ENCODE peak calls at places on chromosomes 3 and 15, in five cellular contexts. K is neural progenitor cell, I is HepG2, F is psoas muscle, E is mucosa of descending colon. U is an unnamed sample.
A peak's percentile ranks its signal among the peaks of the same experiment; 100 is the strongest.

GRCh38 chr3:25783661-25784512 is 644 bp upstream of the NGLY1 start:
- DNase-seq in K (peak; percentile 86), I (peak; percentile 30), F (no peak), E (no peak), U (peak; percentile 77)

GRCh38 chr15:31480356-31481058 is 153.9 kb downstream of the KLF13 start:
- DNase-seq in K (no peak), I (no peak), F (no peak), E (no peak), U (peak; percentile 10)

GRCh38 chr3:156674911-156675743 is 737 bp downstream of the TIPARP start:
- DNase-seq in K (peak; percentile 84), I (no peak), F (peak; percentile 72), E (peak; percentile 74), U (peak; percentile 91)

GRCh38 chr3:123198352-123198751 is 3.4 kb upstream of the SEC22A start:
- DNase-seq in K (no peak), I (no peak), F (no peak), E (no peak), U (no peak)

GRCh38 chr15:74616020-74616939 is 644 bp downstream of the CLK3 start:
- DNase-seq in K (peak; percentile 69), I (peak; percentile 54), F (peak; percentile 79), E (peak; percentile 91), U (peak; percentile 87)

GRCh38 chr3:122208579-122208978 is 25.1 kb downstream of the CASR start:
- DNase-seq in K (no peak), I (no peak), F (no peak), E (no peak), U (no peak)

GRCh38 chr3:171553085-171553484 is 92.9 kb upstream of the TNIK start:
- DNase-seq in K (no peak), I (no peak), F (no peak), E (no peak), U (no peak)

GRCh38 chr15:90232941-90233700 is 620 bp downstream of the CIB1 start:
- DNase-seq in K (peak; percentile 72), I (peak; percentile 84), F (peak; percentile 66), E (peak; percentile 86), U (peak; percentile 91)

GRCh38 chr3:72492240-72492639 is 356.0 kb downstream of the SHQ1 start:
- DNase-seq in K (peak; percentile 27), I (no peak), F (peak; percentile 85), E (peak; percentile 23), U (peak; percentile 60)

GRCh38 chr3:115402651-115403050 is 220.7 kb upstream of the GAP43 start:
- DNase-seq in K (no peak), I (no peak), F (no peak), E (no peak), U (no peak)

GRCh38 chr3:58151637-58152036 is 59.1 kb downstream of the DNASE1L3 start:
- DNase-seq in K (no peak), I (no peak), F (no peak), E (no peak), U (no peak)

GRCh38 chr3:14337828-14338227 is 64.6 kb upstream of the SLC6A6 start:
- DNase-seq in K (no peak), I (no peak), F (no peak), E (no peak), U (no peak)

GRCh38 chr3:7789324-7789723 is 712.3 kb upstream of the LMCD1 start:
- DNase-seq in K (no peak), I (no peak), F (no peak), E (no peak), U (no peak)

GRCh38 chr3:8765528-8765927 is 3.9 kb downstream of the OXTR start:
- DNase-seq in K (no peak), I (no peak), F (no peak), E (no peak), U (no peak)

GRCh38 chr15:66747223-66747622 is 45.2 kb downstream of the SMAD6 start:
- DNase-seq in K (no peak), I (no peak), F (no peak), E (no peak), U (peak; percentile 30)

GRCh38 chr3:189184566-189184965 is 12.8 kb downstream of the TPRG1 start:
- DNase-seq in K (no peak), I (no peak), F (no peak), E (no peak), U (no peak)
- H3K4me1 ChIP-seq in K (no peaks in the 10 kb centered on the region), I (no peaks in the 10 kb centered on the region), F (no peaks in the 10 kb centered on the region), E (peaks cover 5% of the 10 kb centered on the region), U (peaks cover 6% of the 10 kb centered on the region)

GRCh38 chr15:54575586-54575985 is 597.3 kb downstream of the UNC13C start:
- DNase-seq in K (no peak), I (no peak), F (no peak), E (no peak), U (no peak)
- TF ChIP-seq CTCF in K (no peak), I (no peak), F (no peak), E (no peak), U (no peak)

GRCh38 chr3:30077746-30078145 is 528.7 kb upstream of the TGFBR2 start:
- DNase-seq in K (no peak), I (no peak), F (no peak), E (no peak), U (no peak)
- H3K4me3 ChIP-seq in K (no peak overlapping the region), I (no peak overlapping the region), F (no peak overlapping the region), E (no peak overlapping the region), U (no peak overlapping the region)

DNA sequence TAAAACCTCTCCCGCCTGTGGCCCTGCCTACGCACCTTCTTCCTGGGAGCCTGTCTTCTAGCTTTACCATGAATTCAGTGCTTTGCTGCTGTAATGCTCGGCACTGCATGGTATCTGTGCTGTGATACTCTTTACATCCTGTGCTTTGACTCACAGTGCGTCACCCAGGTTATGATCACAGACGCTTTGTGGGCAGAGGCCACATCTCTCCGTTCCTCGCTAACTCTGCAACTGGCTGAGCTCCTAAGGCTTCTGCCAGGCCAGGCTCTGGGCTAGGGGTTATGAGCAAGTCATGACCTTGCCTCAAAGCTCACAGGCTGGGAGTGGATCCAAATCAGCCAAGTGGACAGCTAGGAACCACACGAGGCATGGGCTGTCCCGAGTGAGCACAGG is 23.2 kb downstream of the SPTBN5 start:
- DNase-seq in K (no peak), I (no peak), F (no peak), E (peak; percentile 12), U (no peak)
- H3K4me1 ChIP-seq in K (peaks cover 13% of the 10 kb centered on the region), I (peaks cover 20% of the 10 kb centered on the region), F (no peaks in the 10 kb centered on the region), E (no peaks in the 10 kb centered on the region), U (no peaks in the 10 kb centered on the region)

GRCh38 chr3:107753494-107753893 is 230.7 kb downstream of the BBX start:
- DNase-seq in K (peak; percentile 61), I (peak; percentile 47), F (no peak), E (peak; percentile 65), U (no peak)
- TF ChIP-seq CTCF in K (peak; percentile 53), I (peak; percentile 76), F (peak; percentile 20), E (no peak), U (peak; percentile 36)

DNA sequence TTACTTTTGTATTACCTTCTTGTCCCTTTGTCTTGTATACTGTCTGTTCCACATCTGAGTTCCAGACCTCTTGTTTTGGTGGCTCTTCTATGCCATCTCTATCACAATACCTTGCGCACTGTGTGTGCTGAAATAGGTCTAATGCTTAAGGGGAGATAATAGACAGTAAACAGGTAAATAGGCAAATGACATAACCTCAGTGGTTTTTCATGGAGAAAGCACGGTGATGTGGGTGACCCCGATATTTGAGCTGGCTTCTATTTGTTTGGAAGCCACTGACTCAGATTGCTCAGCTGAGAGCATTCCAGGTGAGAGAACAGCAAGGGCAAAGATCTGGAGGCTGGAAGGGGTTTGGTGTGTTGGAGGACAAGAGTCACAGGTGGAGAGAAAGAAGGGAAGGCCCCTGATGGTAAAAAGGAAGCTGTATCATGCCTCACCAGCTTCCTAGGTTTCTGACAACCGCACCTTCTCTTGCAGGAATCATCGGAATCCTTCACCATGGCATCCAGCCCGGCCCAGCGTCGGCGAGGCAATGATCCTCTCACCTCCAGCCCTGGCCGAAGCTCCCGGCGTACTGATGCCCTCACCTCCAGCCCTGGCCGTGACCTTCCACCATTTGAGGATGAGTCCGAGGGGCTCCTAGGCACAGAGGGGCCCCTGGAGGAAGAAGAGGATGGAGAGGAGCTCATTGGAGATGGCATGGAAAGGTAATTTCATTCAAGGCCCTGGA is 795 bp downstream of the MCM2 start:
- DNase-seq in K (no peak), I (peak; percentile 35), F (no peak), E (no peak), U (no peak)
- H3K4me3 ChIP-seq in K (peak overlapping the region; percentile 72), I (peak overlapping the region; percentile 66), F (peak overlapping the region; percentile 68), E (peak overlapping the region; percentile 19), U (no peak overlapping the region)

DNA sequence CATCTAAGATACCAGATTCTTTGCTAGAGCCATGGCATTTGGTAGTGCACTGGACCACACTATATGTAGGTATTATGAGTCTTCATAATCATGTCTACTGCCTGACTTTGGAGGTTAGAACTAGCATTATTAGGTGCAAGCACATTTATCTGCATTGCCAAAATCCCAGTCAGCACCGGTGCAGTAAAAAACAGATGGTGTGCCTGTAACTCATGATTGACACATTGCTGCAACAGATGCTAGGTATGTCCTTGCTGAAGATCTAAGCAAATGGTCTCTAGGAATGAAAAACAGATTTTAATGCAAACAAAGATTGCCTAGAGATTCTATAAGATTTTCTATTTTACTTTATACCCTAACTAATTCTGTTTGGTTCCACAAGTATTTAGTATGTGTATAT is 47.7 kb downstream of the MYO5A start:
- DNase-seq in K (no peak), I (no peak), F (no peak), E (no peak), U (no peak)
- H3K4me1 ChIP-seq in K (peaks cover 5% of the 10 kb centered on the region), I (peaks cover 4% of the 10 kb centered on the region), F (peaks cover 36% of the 10 kb centered on the region), E (peaks cover 5% of the 10 kb centered on the region), U (no peaks in the 10 kb centered on the region)

GRCh38 chr15:40054056-40054745 is 15.2 kb upstream of the SRP14 start:
- DNase-seq in K (no peak), I (no peak), F (no peak), E (no peak), U (peak; percentile 33)

GRCh38 chr15:40051616-40052415 is 12.8 kb upstream of the SRP14 start:
- DNase-seq in K (no peak), I (no peak), F (no peak), E (peak; percentile 81), U (no peak)

GRCh38 chr15:40052604-40053003 is 13.6 kb upstream of the SRP14 start:
- DNase-seq in K (no peak), I (no peak), F (no peak), E (peak; percentile 82), U (peak; percentile 29)

GRCh38 chr15:40054746-40055575 is 16.0 kb upstream of the SRP14 start:
- DNase-seq in K (peak; percentile 73), I (no peak), F (no peak), E (no peak), U (no peak)

DNA sequence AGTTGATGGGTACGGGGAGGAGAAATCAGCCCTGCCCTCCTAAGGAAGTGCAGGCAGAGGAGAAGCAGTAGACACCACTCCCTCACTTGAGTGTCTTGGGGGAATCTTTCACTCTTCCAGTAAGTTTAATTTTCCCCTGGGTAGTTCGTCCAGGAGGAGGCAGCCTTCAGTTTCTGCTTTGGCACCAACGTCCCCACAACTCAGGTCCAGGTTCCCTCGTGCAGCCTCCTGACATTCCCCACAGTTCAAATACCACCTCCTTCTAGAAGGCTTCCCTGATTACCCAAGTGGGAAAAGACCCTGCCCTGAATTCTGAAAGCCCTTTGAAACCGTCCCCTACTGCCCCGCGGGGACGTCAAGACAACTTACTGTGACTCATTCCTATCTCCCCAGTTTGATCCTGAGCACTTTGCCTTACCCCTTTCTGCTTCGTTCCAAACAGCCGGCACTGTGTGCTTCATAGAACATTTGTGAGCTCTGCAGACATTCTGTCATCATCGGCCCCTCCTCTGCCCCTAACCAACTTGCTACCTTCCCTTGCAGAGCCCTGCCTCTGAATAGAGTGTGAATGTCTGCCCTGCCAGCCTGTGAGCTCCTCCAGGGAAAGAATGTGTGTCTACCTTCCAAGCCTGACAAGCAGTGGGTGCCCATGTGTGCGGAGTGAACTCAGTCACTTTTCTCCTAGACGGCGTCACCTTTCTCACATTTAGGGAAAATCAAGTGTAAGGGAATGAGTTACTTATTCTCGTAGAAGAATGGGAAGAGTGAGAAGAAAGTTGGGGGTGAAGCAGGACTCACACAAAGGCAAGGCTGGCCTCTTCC is 14.5 kb upstream of the SRP14 start:
- DNase-seq in K (no peak), I (no peak), F (no peak), E (peak; percentile 55), U (peak; percentile 22)
- TF ChIP-seq CTCF in K (peak; percentile 19), I (peak; percentile 40), F (no peak), E (no peak), U (no peak)